ENCODE peak calls at places on chromosomes 12 and 14, in eight cellular contexts. S is astrocyte of the cerebellum, I is dorsolateral prefrontal cortex, E is GM13976, G is T-helper 2 cell, L is NCI-H460, C is sigmoid colon, Q is pancreas. T is an unnamed sample.

GRCh38 chr14:54147285-54147684 is 190.7 kb upstream of the BMP4 start:
- DNase-seq in S (no peak), I (no peak), E (no peak), G (no peak), L (no peak), C (no peak), Q (no peak), T (no peak)

GRCh38 chr12:11543513-11544168 is 105.8 kb upstream of the ETV6 start:
- DNase-seq in S (no peak), I (no peak), E (no peak), G (no peak), L (no peak), C (no peak), Q (no peak), T (no peak)

GRCh38 chr12:80154261-80154660 is 54.9 kb downstream of the OTOGL start:
- DNase-seq in S (no peak), I (no peak), E (peak), G (no peak), L (no peak), C (no peak), Q (no peak), T (no peak)

GRCh38 chr12:77032406-77032805 is 33.0 kb downstream of the E2F7 start:
- DNase-seq in S (no peak), I (no peak), E (no peak), G (no peak), L (no peak), C (no peak), Q (no peak), T (no peak)

GRCh38 chr12:115519359-115519758 is 758.1 kb downstream of the MED13L start:
- DNase-seq in S (no peak), I (no peak), E (no peak), G (no peak), L (no peak), C (no peak), Q (no peak), T (no peak)

GRCh38 chr14:91398192-91398591 is 19.4 kb downstream of the CCDC88C start:
- DNase-seq in S (no peak), I (no peak), E (no peak), G (no peak), L (no peak), C (no peak), Q (no peak), T (no peak)

GRCh38 chr14:31880935-31881334 is 196.2 kb upstream of the ARHGAP5 start:
- DNase-seq in S (peak), I (no peak), E (no peak), G (no peak), L (no peak), C (no peak), Q (no peak), T (no peak)

GRCh38 chr12:120150919-120151525 is 34.5 kb upstream of the RAB35 start:
- DNase-seq in S (no peak), I (no peak), E (no peak), G (no peak), L (no peak), C (no peak), Q (no peak), T (no peak)

GRCh38 chr14:91307652-91308051 is 63.1 kb upstream of the GPR68 start:
- DNase-seq in S (no peak), I (no peak), E (no peak), G (no peak), L (no peak), C (no peak), Q (no peak), T (no peak)

GRCh38 chr12:111393700-111394275 is 11.9 kb upstream of the SH2B3 start:
- DNase-seq in S (no peak), I (no peak), E (peak), G (no peak), L (no peak), C (peak), Q (no peak), T (no peak)

GRCh38 chr12:96752211-96752610 is 154.8 kb upstream of the NEDD1 start:
- DNase-seq in S (no peak), I (no peak), E (no peak), G (no peak), L (no peak), C (no peak), Q (no peak), T (no peak)

GRCh38 chr14:59225281-59225680 is 36.8 kb downstream of the DAAM1 start:
- DNase-seq in S (no peak), I (no peak), E (no peak), G (no peak), L (no peak), C (no peak), Q (no peak), T (no peak)

GRCh38 chr12:98180603-98181002 is 334.8 kb upstream of the TMPO start:
- DNase-seq in S (no peak), I (no peak), E (no peak), G (no peak), L (no peak), C (no peak), Q (no peak), T (no peak)

T was measured in CD4-positive, alpha-beta T cell.